ENCODE peak calls at places on chromosomes 6 and 20, in five cellular contexts. N, B, A, T and I are unnamed samples.

GRCh38 chr20:53335509-53335908 is 258.1 kb downstream of the ZNF217 start:
- DNase-seq in N (no peak), B (no peak), A (no peak), T (no peak), I (no peak)

GRCh38 chr20:57686931-57687652 is 22.7 kb downstream of the PMEPA1 start:
- DNase-seq in N (peak; percentile 88), B (no peak), A (peak; percentile 54), T (no peak), I (no peak)

GRCh38 chr6:124974770-124975377 is 12.6 kb downstream of the RNF217 start:
- DNase-seq in N (no peak), B (no peak), A (no peak), T (no peak), I (no peak)

GRCh38 chr20:2694519-2694918 is 1.9 kb downstream of the EBF4 start:
- DNase-seq in N (no peak), B (no peak), A (no peak), T (no peak), I (no peak)

GRCh38 chr6:17574871-17575560 is 25.1 kb upstream of the FAM8A1 start:
- DNase-seq in N (peak; percentile 88), B (peak; percentile 78), A (no peak), T (peak; percentile 87), I (no peak)

GRCh38 chr20:49951160-49951559 is 15.0 kb downstream of the RNF114 start:
- DNase-seq in N (peak; percentile 80), B (no peak), A (no peak), T (peak; percentile 74), I (no peak)

GRCh38 chr20:50248104-50248631 is 57.5 kb downstream of the CEBPB start:
- DNase-seq in N (no peak), B (peak; percentile 15), A (no peak), T (peak; percentile 72), I (no peak)

GRCh38 chr6:93389192-93389591 is 30.2 kb downstream of the EPHA7 start:
- DNase-seq in N (no peak), B (no peak), A (no peak), T (no peak), I (no peak)

GRCh38 chr20:22861990-22862389 is 173.1 kb upstream of the SSTR4 start:
- DNase-seq in N (peak; percentile 22), B (no peak), A (no peak), T (no peak), I (no peak)

GRCh38 chr6:104896914-104897313 is 37.2 kb upstream of the HACE1 start:
- DNase-seq in N (peak; percentile 23), B (no peak), A (no peak), T (no peak), I (no peak)

GRCh38 chr6:44976677-44977405 is 351.3 kb upstream of the RUNX2 start:
- DNase-seq in N (no peak), B (no peak), A (no peak), T (peak; percentile 59), I (no peak)

GRCh38 chr6:10205120-10205519 is 209.8 kb downstream of the TFAP2A start:
- DNase-seq in N (peak; percentile 32), B (no peak), A (no peak), T (no peak), I (no peak)

GRCh38 chr6:55953384-55953783 is 78.0 kb upstream of the BMP5 start:
- DNase-seq in N (peak; percentile 69), B (peak; percentile 0), A (no peak), T (peak; percentile 25), I (peak; percentile 7)

GRCh38 chr20:23419995-23420901 is 1.0 kb downstream of the NAPB start:
- DNase-seq in N (peak; percentile 71), B (peak; percentile 47), A (peak; percentile 58), T (peak; percentile 57), I (peak; percentile 18)

GRCh38 chr6:141526985-141527384 is 605.7 kb upstream of the GJE1 start:
- DNase-seq in N (no peak), B (no peak), A (no peak), T (no peak), I (no peak)

GRCh38 chr20:16947346-16947943 is 199.3 kb downstream of the OTOR start:
- DNase-seq in N (no peak), B (no peak), A (no peak), T (peak; percentile 46), I (no peak)

GRCh38 chr6:24935323-24935722 is 437 bp downstream of the RIPOR2 start:
- DNase-seq in N (peak; percentile 35), B (no peak), A (no peak), T (peak; percentile 24), I (no peak)

GRCh38 chr20:62159835-62160234 is 16.3 kb downstream of the SS18L1 start:
- DNase-seq in N (peak; percentile 98), B (no peak), A (peak; percentile 75), T (peak; percentile 70), I (no peak)

GRCh38 chr6:45704056-45704790 is 311.4 kb downstream of the CLIC5 start:
- DNase-seq in N (no peak), B (no peak), A (no peak), T (no peak), I (no peak)

GRCh38 chr6:121851056-121851455 is 415.6 kb downstream of the GJA1 start:
- DNase-seq in N (no peak), B (no peak), A (no peak), T (no peak), I (no peak)

GRCh38 chr20:45427236-45428149 is 11.6 kb downstream of the PIGT start:
- DNase-seq in N (no peak), B (no peak), A (no peak), T (no peak), I (no peak)

GRCh38 chr6:165469483-165469882 is 160.1 kb upstream of the C6orf118 start:
- DNase-seq in N (no peak), B (no peak), A (no peak), T (no peak), I (no peak)

GRCh38 chr6:4510317-4510716 is 265.9 kb upstream of the CDYL start:
- DNase-seq in N (no peak), B (no peak), A (no peak), T (no peak), I (no peak)

GRCh38 chr6:106609699-106610098 is 19.6 kb downstream of the RTN4IP1 start:
- DNase-seq in N (peak; percentile 30), B (no peak), A (no peak), T (no peak), I (no peak)

GRCh38 chr6:148947621-148948444 is 201.0 kb downstream of the UST start:
- DNase-seq in N (peak; percentile 75), B (peak; percentile 84), A (peak; percentile 61), T (peak; percentile 46), I (peak; percentile 45)

GRCh38 chr20:56411759-56412472 is at the start of gene CASS4:
- DNase-seq in N (no peak), B (peak; percentile 91), A (peak; percentile 33), T (peak; percentile 93), I (no peak)

GRCh38 chr6:129577691-129578090 is 132.3 kb downstream of the ARHGAP18 start:
- DNase-seq in N (peak; percentile 12), B (no peak), A (no peak), T (no peak), I (no peak)

GRCh38 chr6:165976705-165977104 is 190.9 kb downstream of the TBXT start:
- DNase-seq in N (no peak), B (no peak), A (no peak), T (no peak), I (no peak)

GRCh38 chr6:144314003-144314485 is 28.9 kb downstream of the UTRN start:
- DNase-seq in N (no peak), B (peak; percentile 76), A (no peak), T (peak; percentile 66), I (no peak)

GRCh38 chr6:71038966-71039365 is 82.1 kb upstream of the B3GAT2 start:
- DNase-seq in N (peak; percentile 3), B (no peak), A (no peak), T (no peak), I (no peak)

GRCh38 chr20:44800398-44801046 is 9.8 kb downstream of the RIMS4 start:
- DNase-seq in N (no peak), B (no peak), A (no peak), T (no peak), I (no peak)

GRCh38 chr20:26276811-26277210 is 580.2 kb upstream of the ZNF337 start:
- DNase-seq in N (no peak), B (peak; percentile 1), A (no peak), T (peak; percentile 2), I (no peak)

GRCh38 chr6:160767019-160767646 is 65.1 kb downstream of the PLG start:
- DNase-seq in N (peak; percentile 57), B (peak; percentile 35), A (peak; percentile 87), T (peak; percentile 17), I (peak; percentile 18)

GRCh38 chr6:120320481-120321162 is 971.1 kb upstream of the MAN1A1 start:
- DNase-seq in N (no peak), B (no peak), A (no peak), T (no peak), I (no peak)
- TF ChIP-seq CTCF in N (no peak), B (no peak), A (no peak), T (no peak), I (no peak)

GRCh38 chr6:47690791-47691190 is 7.6 kb upstream of the ADGRF4 start:
- DNase-seq in N (no peak), B (no peak), A (no peak), T (no peak), I (no peak)

GRCh38 chr6:47687432-47687831 is 10.9 kb upstream of the ADGRF4 start:
- DNase-seq in N (no peak), B (no peak), A (no peak), T (no peak), I (no peak)

DNA sequence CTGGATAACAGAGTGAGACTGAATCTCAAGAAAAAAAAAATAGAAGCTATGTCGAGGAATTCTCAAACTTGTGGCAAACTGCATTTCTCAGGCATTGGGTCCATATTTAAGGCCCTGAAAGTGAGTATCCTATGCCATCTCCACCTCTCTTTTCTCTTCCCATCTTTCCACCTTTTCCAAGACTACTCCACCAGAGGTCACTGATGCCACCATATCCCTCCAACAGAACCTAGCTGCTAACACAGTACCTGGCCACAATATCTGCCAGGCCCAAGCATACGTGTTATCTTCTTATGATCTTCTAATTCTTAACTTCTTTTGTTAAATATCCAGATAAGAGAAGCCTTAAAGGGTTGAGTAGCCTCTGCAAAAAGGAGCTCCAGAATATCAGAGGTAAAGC is 8.2 kb upstream of the ADGRF4 start:
- DNase-seq in N (peak; percentile 35), B (no peak), A (no peak), T (no peak), I (no peak)
- TF ChIP-seq CTCF in N (no peak), B (no peak), A (no peak), T (no peak), I (no peak)

GRCh38 chr6:31666337-31666960 is 569 bp downstream of the CSNK2B start:
- DNase-seq in N (no peak), B (no peak), A (no peak), T (no peak), I (no peak)

GRCh38 chr6:31664790-31665500 is at the start of gene GPANK1:
- DNase-seq in N (peak; percentile 94), B (peak; percentile 92), A (peak; percentile 87), T (peak; percentile 88), I (peak; percentile 80)

GRCh38 chr6:31663961-31664789 is 622 bp downstream of the GPANK1 start:
- DNase-seq in N (peak; percentile 74), B (peak; percentile 63), A (no peak), T (peak; percentile 74), I (no peak)

GRCh38 chr6:31663087-31663960 is 1.5 kb downstream of the GPANK1 start:
- DNase-seq in N (peak; percentile 64), B (no peak), A (no peak), T (no peak), I (no peak)

GRCh38 chr6:31665501-31666336 is at the start of gene CSNK2B:
- DNase-seq in N (peak; percentile 94), B (peak; percentile 98), A (peak; percentile 97), T (peak; percentile 94), I (peak; percentile 87)
- TF ChIP-seq CTCF in N (no peak), B (no peak), A (no peak), T (no peak), I (no peak)

GRCh38 chr20:24677626-24678328 is 208.3 kb downstream of the SYNDIG1 start:
- DNase-seq in N (no peak), B (no peak), A (no peak), T (no peak), I (no peak)
- TF ChIP-seq CTCF in N (no peak), B (no peak), A (no peak), T (no peak), I (no peak)